ENCODE peak calls at places on chromosomes 5 and 9, in seven cellular contexts. J is SHP77; N is non-pigmented ciliary epithelial cell; P is AG09309; K is CD8-positive, alpha-beta memory T cell; Q is mesendoderm; I is cardiac muscle cell. U is an unnamed sample.

GRCh38 chr5:98638701-98639100 is 134.8 kb upstream of the RGMB start:
- DNase-seq in P (peak), K (no peak), J (no peak), N (peak), I (no peak), Q (no peak), U (no peak)

GRCh38 chr5:5658226-5658625 is 235.7 kb downstream of the ICE1 start:
- DNase-seq in Q (no peak), N (no peak), P (peak), K (no peak), J (no peak), I (no peak), U (no peak)

GRCh38 chr9:2336055-2336454 is 285.5 kb upstream of the VLDLR start:
- DNase-seq in N (no peak), K (no peak), P (no peak), I (peak), Q (peak), J (no peak), U (no peak)

GRCh38 chr5:9151671-9152427 is 394.0 kb downstream of the SEMA5A start:
- DNase-seq in Q (no peak), K (no peak), N (no peak), P (no peak), I (no peak), J (no peak), U (no peak)

GRCh38 chr5:134555223-134555790 is 29.8 kb downstream of the JADE2 start:
- DNase-seq in N (no peak), I (no peak), Q (no peak), J (no peak), K (no peak), P (no peak), U (no peak)

GRCh38 chr9:126781717-126782388 is 23.0 kb upstream of the ZBTB43 start:
- DNase-seq in I (peak), K (peak), P (no peak), J (peak), Q (peak), N (no peak), U (peak)

GRCh38 chr5:167561796-167562195 is 729.6 kb upstream of the WWC1 start:
- DNase-seq in J (no peak), I (no peak), N (no peak), Q (peak), P (no peak), K (no peak), U (no peak)

GRCh38 chr9:123350590-123351310 is 5.2 kb upstream of the CRB2 start:
- DNase-seq in P (no peak), Q (no peak), N (no peak), J (no peak), I (no peak), K (no peak), U (no peak)

GRCh38 chr5:145948921-145949320 is 12.5 kb downstream of the SH3RF2 start:
- DNase-seq in N (no peak), J (no peak), P (no peak), K (no peak), Q (no peak), I (no peak), U (no peak)

GRCh38 chr9:124551472-124552339 is 44.5 kb upstream of the NR5A1 start:
- DNase-seq in K (no peak), N (peak), P (no peak), J (peak), Q (peak), I (peak), U (peak)

GRCh38 chr5:65113766-65114165 is 345.0 kb downstream of the CWC27 start:
- DNase-seq in N (no peak), J (no peak), K (no peak), I (no peak), P (no peak), Q (no peak), U (no peak)

GRCh38 chr5:3828761-3829160 is 233.1 kb downstream of the IRX1 start:
- DNase-seq in K (no peak), I (no peak), P (no peak), Q (peak), J (no peak), N (no peak), U (no peak)

GRCh38 chr9:129109952-129110739 is 447 bp downstream of the CRAT start:
- DNase-seq in Q (peak), P (no peak), N (no peak), I (peak), J (no peak), K (no peak), U (no peak)

GRCh38 chr5:137199966-137200365 is 299.2 kb downstream of the SPOCK1 start:
- DNase-seq in K (no peak), J (peak), P (no peak), Q (peak), I (no peak), N (no peak), U (no peak)

GRCh38 chr5:78076351-78076750 is 218.1 kb downstream of the AP3B1 start:
- DNase-seq in I (no peak), Q (peak), N (no peak), P (no peak), K (no peak), J (no peak), U (no peak)

GRCh38 chr5:176633638-176634037 is 3.2 kb downstream of the EIF4E1B start:
- DNase-seq in P (no peak), Q (no peak), I (no peak), J (no peak), N (no peak), K (no peak), U (no peak)

GRCh38 chr5:139821806-139822552 is 26.4 kb downstream of the PSD2 start:
- DNase-seq in I (no peak), P (no peak), N (no peak), J (no peak), K (no peak), Q (no peak), U (no peak)

GRCh38 chr5:59132131-59132530 is 549.3 kb downstream of the RAB3C start:
- DNase-seq in P (no peak), K (no peak), Q (no peak), N (no peak), I (no peak), J (no peak), U (no peak)

GRCh38 chr5:140214831-140215230 is 39.8 kb downstream of the CYSTM1 start:
- DNase-seq in K (no peak), P (peak), J (no peak), I (no peak), Q (no peak), N (peak), U (no peak)

GRCh38 chr5:62315376-62316049 is 9.5 kb downstream of the KIF2A start:
- DNase-seq in Q (peak), I (no peak), K (no peak), J (no peak), N (no peak), P (no peak), U (no peak)

U was measured in midbrain.